ENCODE peak calls at places on chromosomes 6 and 20, in seven cellular contexts. One of them, this sample, is unnamed.

GRCh38 chr6:3796396-3796795 is 44.9 kb upstream of the PXDC1 start:
- DNase-seq in PC-9: no peak
- DNase-seq in epithelial cell of esophagus: peak
- DNase-seq in Peyer's patch: no peak
- DNase-seq in upper lobe of right lung: no peak
- DNase-seq in mucosa of descending colon: no peak
- DNase-seq in GM06990: no peak
- DNase-seq in this sample: no peak

GRCh38 chr6:3977875-3978711 is 100.8 kb downstream of the FAM217A start:
- DNase-seq in upper lobe of right lung: no peak
- DNase-seq in mucosa of descending colon: no peak
- DNase-seq in PC-9: peak
- DNase-seq in epithelial cell of esophagus: peak
- DNase-seq in Peyer's patch: no peak
- DNase-seq in GM06990: peak
- DNase-seq in this sample: peak

GRCh38 chr6:67210450-67210849 is 1424.6 kb upstream of the ADGRB3 start:
- DNase-seq in epithelial cell of esophagus: peak
- DNase-seq in Peyer's patch: no peak
- DNase-seq in GM06990: no peak
- DNase-seq in upper lobe of right lung: no peak
- DNase-seq in PC-9: no peak
- DNase-seq in mucosa of descending colon: no peak
- DNase-seq in this sample: peak

GRCh38 chr6:122730334-122730733 is 49.2 kb upstream of the FABP7 start:
- DNase-seq in mucosa of descending colon: no peak
- DNase-seq in Peyer's patch: no peak
- DNase-seq in upper lobe of right lung: no peak
- DNase-seq in GM06990: no peak
- DNase-seq in PC-9: no peak
- DNase-seq in epithelial cell of esophagus: no peak
- DNase-seq in this sample: no peak

GRCh38 chr20:6566821-6567220 is 200.7 kb upstream of the BMP2 start:
- DNase-seq in PC-9: no peak
- DNase-seq in mucosa of descending colon: no peak
- DNase-seq in epithelial cell of esophagus: peak
- DNase-seq in Peyer's patch: no peak
- DNase-seq in GM06990: no peak
- DNase-seq in upper lobe of right lung: no peak
- DNase-seq in this sample: peak

GRCh38 chr6:7919871-7920270 is 9.3 kb upstream of the TXNDC5 start:
- DNase-seq in PC-9: no peak
- DNase-seq in Peyer's patch: no peak
- DNase-seq in epithelial cell of esophagus: peak
- DNase-seq in GM06990: no peak
- DNase-seq in mucosa of descending colon: no peak
- DNase-seq in upper lobe of right lung: no peak
- DNase-seq in this sample: no peak

GRCh38 chr6:133774356-133774755 is 114.6 kb upstream of the TCF21 start:
- DNase-seq in Peyer's patch: no peak
- DNase-seq in epithelial cell of esophagus: peak
- DNase-seq in GM06990: no peak
- DNase-seq in upper lobe of right lung: no peak
- DNase-seq in mucosa of descending colon: no peak
- DNase-seq in PC-9: no peak
- DNase-seq in this sample: peak

GRCh38 chr20:18974660-18975059 is 161.1 kb downstream of the SCP2D1 start:
- DNase-seq in GM06990: no peak
- DNase-seq in Peyer's patch: no peak
- DNase-seq in PC-9: no peak
- DNase-seq in epithelial cell of esophagus: no peak
- DNase-seq in upper lobe of right lung: no peak
- DNase-seq in mucosa of descending colon: no peak
- DNase-seq in this sample: no peak

GRCh38 chr20:50467618-50468373 is 42.4 kb upstream of the PTPN1 start:
- DNase-seq in epithelial cell of esophagus: peak
- DNase-seq in Peyer's patch: no peak
- DNase-seq in PC-9: no peak
- DNase-seq in mucosa of descending colon: no peak
- DNase-seq in upper lobe of right lung: no peak
- DNase-seq in GM06990: no peak
- DNase-seq in this sample: peak

GRCh38 chr20:6786548-6786947 is 19.1 kb downstream of the BMP2 start:
- DNase-seq in Peyer's patch: no peak
- DNase-seq in GM06990: no peak
- DNase-seq in epithelial cell of esophagus: no peak
- DNase-seq in mucosa of descending colon: no peak
- DNase-seq in PC-9: no peak
- DNase-seq in upper lobe of right lung: no peak
- DNase-seq in this sample: no peak

GRCh38 chr20:38152175-38153010 is 12.7 kb downstream of the TGM2 start:
- DNase-seq in GM06990: peak
- DNase-seq in Peyer's patch: peak
- DNase-seq in epithelial cell of esophagus: peak
- DNase-seq in upper lobe of right lung: peak
- DNase-seq in PC-9: peak
- DNase-seq in mucosa of descending colon: peak
- DNase-seq in this sample: peak

GRCh38 chr6:28225056-28225834 is at the start of gene ZSCAN9:
- DNase-seq in PC-9: peak
- DNase-seq in GM06990: peak
- DNase-seq in upper lobe of right lung: peak
- DNase-seq in mucosa of descending colon: peak
- DNase-seq in epithelial cell of esophagus: peak
- DNase-seq in Peyer's patch: peak
- DNase-seq in this sample: peak

GRCh38 chr20:62595491-62595890 is 46.8 kb upstream of the SLCO4A1 start:
- DNase-seq in epithelial cell of esophagus: peak
- DNase-seq in upper lobe of right lung: no peak
- DNase-seq in PC-9: peak
- DNase-seq in mucosa of descending colon: peak
- DNase-seq in GM06990: no peak
- DNase-seq in Peyer's patch: peak
- DNase-seq in this sample: peak

GRCh38 chr6:44254957-44255808 is 2.1 kb downstream of the SLC35B2 start:
- DNase-seq in Peyer's patch: no peak
- DNase-seq in mucosa of descending colon: no peak
- DNase-seq in GM06990: peak
- DNase-seq in PC-9: peak
- DNase-seq in upper lobe of right lung: no peak
- DNase-seq in epithelial cell of esophagus: no peak
- DNase-seq in this sample: no peak

GRCh38 chr6:2899596-2899995 is 3.5 kb downstream of the SERPINB9 start:
- DNase-seq in GM06990: no peak
- DNase-seq in mucosa of descending colon: no peak
- DNase-seq in PC-9: no peak
- DNase-seq in epithelial cell of esophagus: no peak
- DNase-seq in upper lobe of right lung: no peak
- DNase-seq in Peyer's patch: no peak
- DNase-seq in this sample: no peak

GRCh38 chr6:43436577-43437282 is 9.4 kb downstream of the ABCC10 start:
- DNase-seq in Peyer's patch: no peak
- DNase-seq in epithelial cell of esophagus: peak
- DNase-seq in mucosa of descending colon: no peak
- DNase-seq in upper lobe of right lung: no peak
- DNase-seq in GM06990: no peak
- DNase-seq in PC-9: peak
- DNase-seq in this sample: peak

GRCh38 chr20:6030453-6031080 is 23.3 kb downstream of the LRRN4 start:
- DNase-seq in Peyer's patch: no peak
- DNase-seq in epithelial cell of esophagus: no peak
- DNase-seq in PC-9: no peak
- DNase-seq in mucosa of descending colon: no peak
- DNase-seq in GM06990: no peak
- DNase-seq in upper lobe of right lung: no peak
- DNase-seq in this sample: no peak

GRCh38 chr6:6509304-6509703 is 79.2 kb upstream of the LY86 start:
- DNase-seq in upper lobe of right lung: no peak
- DNase-seq in Peyer's patch: no peak
- DNase-seq in mucosa of descending colon: no peak
- DNase-seq in PC-9: no peak
- DNase-seq in epithelial cell of esophagus: no peak
- DNase-seq in GM06990: no peak
- DNase-seq in this sample: no peak

GRCh38 chr6:157809613-157810012 is 13.4 kb upstream of the SNX9 start:
- DNase-seq in epithelial cell of esophagus: no peak
- DNase-seq in mucosa of descending colon: no peak
- DNase-seq in Peyer's patch: no peak
- DNase-seq in GM06990: no peak
- DNase-seq in PC-9: no peak
- DNase-seq in upper lobe of right lung: no peak
- DNase-seq in this sample: no peak

GRCh38 chr20:34970193-34971037 is 14.7 kb downstream of the MYH7B start:
- DNase-seq in upper lobe of right lung: no peak
- DNase-seq in PC-9: no peak
- DNase-seq in Peyer's patch: no peak
- DNase-seq in epithelial cell of esophagus: no peak
- DNase-seq in GM06990: no peak
- DNase-seq in mucosa of descending colon: no peak
- DNase-seq in this sample: no peak

GRCh38 chr6:129500958-129501381 is 209.0 kb downstream of the ARHGAP18 start:
- DNase-seq in upper lobe of right lung: no peak
- DNase-seq in GM06990: no peak
- DNase-seq in epithelial cell of esophagus: no peak
- DNase-seq in mucosa of descending colon: no peak
- DNase-seq in Peyer's patch: no peak
- DNase-seq in PC-9: no peak
- DNase-seq in this sample: peak

GRCh38 chr6:24935323-24935722 is 437 bp downstream of the RIPOR2 start:
- DNase-seq in PC-9: no peak
- DNase-seq in epithelial cell of esophagus: peak
- DNase-seq in Peyer's patch: no peak
- DNase-seq in mucosa of descending colon: no peak
- DNase-seq in upper lobe of right lung: no peak
- DNase-seq in GM06990: no peak
- DNase-seq in this sample: peak

GRCh38 chr6:17967668-17968067 is 19.8 kb downstream of the KIF13A start:
- DNase-seq in PC-9: no peak
- DNase-seq in upper lobe of right lung: no peak
- DNase-seq in epithelial cell of esophagus: no peak
- DNase-seq in mucosa of descending colon: no peak
- DNase-seq in GM06990: no peak
- DNase-seq in Peyer's patch: no peak
- DNase-seq in this sample: no peak

GRCh38 chr6:11585426-11586016 is 48.0 kb downstream of the TMEM170B start:
- DNase-seq in mucosa of descending colon: no peak
- DNase-seq in epithelial cell of esophagus: peak
- DNase-seq in upper lobe of right lung: no peak
- DNase-seq in Peyer's patch: no peak
- DNase-seq in GM06990: no peak
- DNase-seq in PC-9: peak
- DNase-seq in this sample: peak

GRCh38 chr6:24931296-24931695 is 4.5 kb downstream of the RIPOR2 start:
- DNase-seq in PC-9: no peak
- DNase-seq in mucosa of descending colon: no peak
- DNase-seq in GM06990: no peak
- DNase-seq in epithelial cell of esophagus: no peak
- DNase-seq in Peyer's patch: no peak
- DNase-seq in upper lobe of right lung: no peak
- DNase-seq in this sample: peak

GRCh38 chr6:287500-287883 is 4.8 kb upstream of the DUSP22 start:
- DNase-seq in upper lobe of right lung: no peak
- DNase-seq in GM06990: no peak
- DNase-seq in mucosa of descending colon: no peak
- DNase-seq in epithelial cell of esophagus: no peak
- DNase-seq in PC-9: no peak
- DNase-seq in Peyer's patch: no peak
- DNase-seq in this sample: no peak

GRCh38 chr20:25197870-25198190 is 2.3 kb downstream of the ENTPD6 start:
- DNase-seq in Peyer's patch: no peak
- DNase-seq in epithelial cell of esophagus: no peak
- DNase-seq in GM06990: no peak
- DNase-seq in upper lobe of right lung: no peak
- DNase-seq in mucosa of descending colon: no peak
- DNase-seq in PC-9: no peak
- DNase-seq in this sample: no peak
- H3K4me3 ChIP-seq in Peyer's patch: no peak
- H3K4me3 ChIP-seq in epithelial cell of esophagus: no peak
- H3K4me3 ChIP-seq in GM06990: no peak
- H3K4me3 ChIP-seq in upper lobe of right lung: no peak
- H3K4me3 ChIP-seq in mucosa of descending colon: no peak
- H3K4me3 ChIP-seq in PC-9: no peak
- H3K4me3 ChIP-seq in this sample: no peak

GRCh38 chr6:10221186-10221585 is 193.7 kb downstream of the TFAP2A start:
- DNase-seq in upper lobe of right lung: no peak
- DNase-seq in GM06990: no peak
- DNase-seq in PC-9: no peak
- DNase-seq in epithelial cell of esophagus: no peak
- DNase-seq in mucosa of descending colon: no peak
- DNase-seq in Peyer's patch: no peak
- DNase-seq in this sample: no peak
- TF ChIP-seq CTCF in upper lobe of right lung: no peak
- TF ChIP-seq CTCF in GM06990: no peak
- TF ChIP-seq CTCF in PC-9: no peak
- TF ChIP-seq CTCF in epithelial cell of esophagus: no peak
- TF ChIP-seq CTCF in mucosa of descending colon: no peak
- TF ChIP-seq CTCF in Peyer's patch: no peak
- TF ChIP-seq CTCF in this sample: no peak

GRCh38 chr6:110183292-110183691 is 3.1 kb downstream of the CDC40 start:
- DNase-seq in PC-9: no peak
- DNase-seq in Peyer's patch: no peak
- DNase-seq in epithelial cell of esophagus: no peak
- DNase-seq in mucosa of descending colon: no peak
- DNase-seq in upper lobe of right lung: no peak
- DNase-seq in GM06990: no peak
- DNase-seq in this sample: no peak
- H3K4me3 ChIP-seq in PC-9: no peak
- H3K4me3 ChIP-seq in Peyer's patch: no peak
- H3K4me3 ChIP-seq in epithelial cell of esophagus: no peak
- H3K4me3 ChIP-seq in mucosa of descending colon: no peak
- H3K4me3 ChIP-seq in upper lobe of right lung: no peak
- H3K4me3 ChIP-seq in GM06990: no peak
- H3K4me3 ChIP-seq in this sample: no peak

GRCh38 chr20:46683939-46684750 is 5.1 kb downstream of the TP53RK start:
- DNase-seq in upper lobe of right lung: peak
- DNase-seq in GM06990: no peak
- DNase-seq in epithelial cell of esophagus: peak
- DNase-seq in Peyer's patch: no peak
- DNase-seq in PC-9: peak
- DNase-seq in mucosa of descending colon: no peak
- DNase-seq in this sample: peak

GRCh38 chr20:46688151-46689081 is 828 bp downstream of the TP53RK start:
- DNase-seq in upper lobe of right lung: no peak
- DNase-seq in PC-9: no peak
- DNase-seq in Peyer's patch: no peak
- DNase-seq in GM06990: no peak
- DNase-seq in epithelial cell of esophagus: peak
- DNase-seq in mucosa of descending colon: no peak
- DNase-seq in this sample: peak

GRCh38 chr20:46690219-46691111 is 1.2 kb upstream of the TP53RK start:
- DNase-seq in Peyer's patch: no peak
- DNase-seq in GM06990: no peak
- DNase-seq in upper lobe of right lung: no peak
- DNase-seq in epithelial cell of esophagus: no peak
- DNase-seq in mucosa of descending colon: no peak
- DNase-seq in PC-9: no peak
- DNase-seq in this sample: peak

GRCh38 chr20:46689754-46690085 is 476 bp upstream of the TP53RK start:
- DNase-seq in upper lobe of right lung: no peak
- DNase-seq in Peyer's patch: no peak
- DNase-seq in GM06990: no peak
- DNase-seq in mucosa of descending colon: no peak
- DNase-seq in epithelial cell of esophagus: no peak
- DNase-seq in PC-9: no peak
- DNase-seq in this sample: no peak

GRCh38 chr20:46689082-46689753 is at the start of gene TP53RK:
- DNase-seq in mucosa of descending colon: peak
- DNase-seq in epithelial cell of esophagus: peak
- DNase-seq in GM06990: peak
- DNase-seq in PC-9: peak
- DNase-seq in upper lobe of right lung: peak
- DNase-seq in Peyer's patch: peak
- DNase-seq in this sample: peak
- TF ChIP-seq CTCF in mucosa of descending colon: peak
- TF ChIP-seq CTCF in epithelial cell of esophagus: peak
- TF ChIP-seq CTCF in GM06990: no peak
- TF ChIP-seq CTCF in PC-9: peak
- TF ChIP-seq CTCF in upper lobe of right lung: peak
- TF ChIP-seq CTCF in Peyer's patch: peak
- TF ChIP-seq CTCF in this sample: peak

This sample was measured in choroid plexus epithelial cell.